ENCODE peak calls at places on chromosomes 1 and 21, in seven cellular contexts. U is suprapubic skin, Y is transverse colon, J is ovary, C is K562, V is A549, O is stomach. F is an unnamed sample. For H3K4me1, the result is how much of the 10 kb centered on the place peaks cover.

GRCh38 chr1:58395355-58395754 is 151.2 kb downstream of the OMA1 start:
- DNase-seq in U (no peak), Y (no peak), J (no peak), C (no peak), V (peak), O (no peak), F (no peak)

GRCh38 chr1:20496241-20496661 is 10.2 kb upstream of the CAMK2N1 start:
- DNase-seq in U (no peak), Y (no peak), J (no peak), C (no peak), V (no peak), O (no peak), F (no peak)

GRCh38 chr1:2974701-2975301 is 46.5 kb upstream of the ACTRT2 start:
- DNase-seq in U (peak), Y (no peak), J (no peak), C (no peak), V (no peak), O (peak), F (no peak)

GRCh38 chr1:100995196-100995983 is 30.2 kb downstream of the DPH5 start:
- DNase-seq in U (no peak), Y (no peak), J (no peak), C (no peak), V (no peak), O (no peak), F (no peak)

GRCh38 chr1:198892065-198892464 is 253.2 kb downstream of the PTPRC start:
- DNase-seq in U (no peak), Y (no peak), J (no peak), C (no peak), V (no peak), O (no peak), F (no peak)

GRCh38 chr1:152228831-152229230 is 4.8 kb upstream of the HRNR start:
- DNase-seq in U (no peak), Y (no peak), J (no peak), C (no peak), V (peak), O (no peak), F (no peak)

GRCh38 chr1:61135286-61135685 is 52.9 kb downstream of the NFIA start:
- DNase-seq in U (no peak), Y (no peak), J (no peak), C (no peak), V (no peak), O (no peak), F (no peak)

GRCh38 chr1:204883405-204883804 is 12.7 kb downstream of the NFASC start:
- DNase-seq in U (no peak), Y (no peak), J (no peak), C (no peak), V (no peak), O (no peak), F (no peak)

GRCh38 chr1:233427907-233428306 is 100.4 kb downstream of the MAP3K21 start:
- DNase-seq in U (no peak), Y (no peak), J (no peak), C (no peak), V (no peak), O (no peak), F (no peak)

GRCh38 chr1:236568285-236568894 is 35.9 kb downstream of the HEATR1 start:
- DNase-seq in U (no peak), Y (no peak), J (no peak), C (no peak), V (no peak), O (no peak), F (no peak)

GRCh38 chr1:212856755-212857154 is 1.3 kb upstream of the FLVCR1 start:
- DNase-seq in U (no peak), Y (no peak), J (no peak), C (no peak), V (no peak), O (no peak), F (no peak)

GRCh38 chr1:31327381-31327780 is 30.5 kb downstream of the ZCCHC17 start:
- DNase-seq in U (no peak), Y (no peak), J (no peak), C (no peak), V (no peak), O (no peak), F (no peak)

GRCh38 chr21:45226540-45227326 is 61.0 kb downstream of the POFUT2 start:
- DNase-seq in U (no peak), Y (no peak), J (no peak), C (no peak), V (no peak), O (no peak), F (no peak)

GRCh38 chr1:241253491-241253890 is 103.5 kb downstream of the RGS7 start:
- DNase-seq in U (no peak), Y (no peak), J (no peak), C (no peak), V (no peak), O (no peak), F (no peak)

GRCh38 chr21:45440736-45441350 is 35.9 kb downstream of the COL18A1 start:
- DNase-seq in U (no peak), Y (no peak), J (no peak), C (no peak), V (no peak), O (no peak), F (no peak)

GRCh38 chr1:182400567-182400966 is at the start of gene TEDDM1:
- DNase-seq in U (no peak), Y (no peak), J (no peak), C (no peak), V (no peak), O (no peak), F (no peak)

GRCh38 chr1:177216587-177217202 is 45.9 kb downstream of the BRINP2 start:
- DNase-seq in U (no peak), Y (no peak), J (no peak), C (no peak), V (no peak), O (no peak), F (no peak)

GRCh38 chr1:15939181-15940109 is 36.5 kb downstream of the ZBTB17 start:
- DNase-seq in U (no peak), Y (peak), J (peak), C (no peak), V (peak), O (peak), F (no peak)

GRCh38 chr21:42194863-42195262 is 24.1 kb upstream of the ABCG1 start:
- DNase-seq in U (no peak), Y (no peak), J (no peak), C (no peak), V (no peak), O (no peak), F (no peak)

GRCh38 chr1:15620155-15620545 is 2.9 kb downstream of the DDI2 start:
- DNase-seq in U (no peak), Y (no peak), J (no peak), C (peak), V (peak), O (no peak), F (no peak)

GRCh38 chr21:31181089-31181757 is 142.9 kb upstream of the KRTAP19-8 start:
- DNase-seq in U (no peak), Y (no peak), J (no peak), C (no peak), V (no peak), O (no peak), F (no peak)

GRCh38 chr1:45785583-45785982 is 17.8 kb upstream of the MAST2 start:
- DNase-seq in U (no peak), Y (no peak), J (no peak), C (no peak), V (no peak), O (no peak), F (no peak)

GRCh38 chr1:91608876-91609275 is 108.2 kb downstream of the CDC7 start:
- DNase-seq in U (no peak), Y (no peak), J (no peak), C (no peak), V (peak), O (no peak), F (no peak)

GRCh38 chr1:239091537-239091936 is 294.8 kb upstream of the CHRM3 start:
- DNase-seq in U (no peak), Y (no peak), J (no peak), C (no peak), V (no peak), O (no peak), F (no peak)

GRCh38 chr1:205480349-205481278 is 23.9 kb upstream of the CDK18 start:
- DNase-seq in U (no peak), Y (no peak), J (no peak), C (no peak), V (no peak), O (no peak), F (no peak)

GRCh38 chr1:177190308-177190970 is 19.7 kb downstream of the BRINP2 start:
- DNase-seq in U (no peak), Y (no peak), J (no peak), C (no peak), V (no peak), O (no peak), F (no peak)

GRCh38 chr1:40258445-40258769 is 371 bp downstream of the ZMPSTE24 start:
- DNase-seq in U (no peak), Y (no peak), J (no peak), C (peak), V (no peak), O (no peak), F (no peak)

GRCh38 chr1:3628445-3628844 is 3.6 kb downstream of the TPRG1L start:
- DNase-seq in U (no peak), Y (no peak), J (no peak), C (no peak), V (no peak), O (no peak), F (no peak)

GRCh38 chr1:109794319-109795132 is 30.8 kb upstream of the EPS8L3 start:
- DNase-seq in U (peak), Y (peak), J (no peak), C (no peak), V (no peak), O (peak), F (no peak)

GRCh38 chr1:109791495-109792040 is 27.8 kb upstream of the EPS8L3 start:
- DNase-seq in U (peak), Y (peak), J (no peak), C (no peak), V (no peak), O (peak), F (no peak)

GRCh38 chr1:109792056-109792831 is 28.5 kb upstream of the EPS8L3 start:
- DNase-seq in U (peak), Y (peak), J (peak), C (peak), V (peak), O (peak), F (peak)

GRCh38 chr1:109793089-109793485 is 29.4 kb upstream of the EPS8L3 start:
- DNase-seq in U (peak), Y (peak), J (no peak), C (no peak), V (no peak), O (peak), F (no peak)

GRCh38 chr1:109793486-109794318 is 30.0 kb upstream of the EPS8L3 start:
- DNase-seq in U (peak), Y (peak), J (no peak), C (peak), V (no peak), O (peak), F (no peak)
- H3K4me1 ChIP-seq in U (half or more), Y (half or more), J (under half), C (half or more), V (half or more), O (half or more), F (half or more)

GRCh38 chr1:78005755-78006154 is 1.0 kb downstream of the DNAJB4 start:
- DNase-seq in U (no peak), Y (peak), J (no peak), C (no peak), V (peak), O (no peak), F (peak)
- TF ChIP-seq POLR2A in U (peak), Y (peak), J (no peak), C (no peak), V (no peak), O (no peak), F (no peak)

GRCh38 chr1:43660355-43660754 is 10.4 kb downstream of the KDM4A start:
- DNase-seq in U (no peak), Y (no peak), J (no peak), C (no peak), V (no peak), O (no peak), F (no peak)
- TF ChIP-seq EP300 in U (no peak), Y (no peak), J (no peak), C (no peak), V (no peak), O (no peak), F (no peak)

GRCh38 chr1:23593042-23593521 is 33.8 kb upstream of the ID3 start:
- DNase-seq in U (no peak), Y (no peak), J (no peak), C (no peak), V (peak), O (no peak), F (no peak)
- H3K4me1 ChIP-seq in U (under half), Y (under half), J (under half), C (under half), V (half or more), O (under half), F (under half)